ENCODE peak calls at places on chromosomes 12 and 14, in four cellular contexts. C is GM12878, T is suprapubic skin, X is sigmoid colon. H is an unnamed sample.

GRCh38 chr14:37082431-37082830 is 90.0 kb downstream of the SLC25A21 start:
- DNase-seq in X (no peak), C (no peak), T (no peak), H (no peak)

GRCh38 chr12:117063162-117063911 is 35.9 kb downstream of the TESC start:
- DNase-seq in X (no peak), C (peak; percentile 55), T (no peak), H (peak; percentile 48)

GRCh38 chr12:116864371-116865160 is 16.7 kb downstream of the HRK start:
- DNase-seq in C (no peak), T (no peak), X (no peak), H (no peak)

GRCh38 chr14:102523200-102524025 is 13.8 kb upstream of the ANKRD9 start:
- DNase-seq in T (no peak), X (no peak), C (no peak), H (no peak)

GRCh38 chr14:91368681-91369416 is 48.8 kb downstream of the CCDC88C start:
- DNase-seq in T (no peak), X (no peak), C (no peak), H (no peak)

GRCh38 chr12:1716911-1717310 is 26.0 kb downstream of the ADIPOR2 start:
- DNase-seq in C (no peak), X (no peak), T (no peak), H (no peak)

GRCh38 chr12:83077037-83077436 is 390.3 kb downstream of the TMTC2 start:
- DNase-seq in T (no peak), C (no peak), X (no peak), H (no peak)

GRCh38 chr14:24058260-24058950 is 6.6 kb downstream of the CARMIL3 start:
- DNase-seq in X (peak; percentile 83), T (no peak), C (no peak), H (no peak)

GRCh38 chr12:96061864-96062453 is 26.6 kb upstream of the LTA4H start:
- DNase-seq in C (peak; percentile 79), T (peak; percentile 76), X (peak; percentile 81), H (no peak)

GRCh38 chr14:78970677-78971076 is 800.5 kb downstream of the NRXN3 start:
- DNase-seq in T (no peak), C (no peak), X (no peak), H (no peak)

GRCh38 chr12:31896514-31897039 is 62.6 kb upstream of the RESF1 start:
- DNase-seq in X (no peak), T (no peak), C (peak; percentile 99), H (no peak)

GRCh38 chr12:58346032-58346632 is 404.8 kb downstream of the ATP23 start:
- DNase-seq in X (no peak), T (no peak), C (no peak), H (no peak)

GRCh38 chr14:44866322-44866721 is 95.4 kb downstream of the KLHL28 start:
- DNase-seq in X (no peak), T (no peak), C (no peak), H (no peak)

GRCh38 chr12:114186241-114187002 is 219.5 kb downstream of the TBX5 start:
- DNase-seq in T (no peak), X (no peak), C (no peak), H (no peak)

GRCh38 chr12:93742086-93742934 is 65.1 kb downstream of the CRADD start:
- DNase-seq in X (peak; percentile 82), C (no peak), T (peak; percentile 74), H (peak; percentile 94)

GRCh38 chr14:87888136-87888999 is 104.6 kb downstream of the GALC start:
- DNase-seq in X (no peak), T (no peak), C (no peak), H (no peak)

GRCh38 chr14:35386673-35387125 is 17.9 kb downstream of the NFKBIA start:
- DNase-seq in C (no peak), T (no peak), X (no peak), H (no peak)

GRCh38 chr12:121804417-121805111 is 755 bp downstream of the SETD1B start:
- DNase-seq in X (peak; percentile 74), T (peak; percentile 76), C (no peak), H (no peak)

GRCh38 chr14:105300542-105301102 is at the start of gene BRF1:
- DNase-seq in X (peak; percentile 97), C (no peak), T (peak; percentile 97), H (peak; percentile 99)

GRCh38 chr12:55696796-55697462 is 10.8 kb downstream of the ITGA7 start:
- DNase-seq in C (no peak), T (peak; percentile 46), X (peak; percentile 57), H (peak; percentile 52)

GRCh38 chr12:76032043-76032981 is 736 bp upstream of the PHLDA1 start:
- DNase-seq in C (peak; percentile 34), X (peak; percentile 80), T (no peak), H (peak; percentile 44)

GRCh38 chr14:33686856-33687255 is 264.0 kb downstream of the EGLN3 start:
- DNase-seq in C (no peak), T (no peak), X (no peak), H (no peak)

GRCh38 chr14:61468063-61468825 is 146.9 kb downstream of the PRKCH start:
- DNase-seq in X (no peak), T (no peak), C (no peak), H (no peak)

GRCh38 chr14:61463664-61464063 is 142.3 kb downstream of the PRKCH start:
- DNase-seq in C (no peak), X (no peak), T (no peak), H (no peak)

GRCh38 chr14:61466905-61467280 is 145.5 kb downstream of the PRKCH start:
- DNase-seq in X (no peak), C (no peak), T (no peak), H (no peak)

GRCh38 chr14:61467281-61467680 is 145.9 kb downstream of the PRKCH start:
- DNase-seq in C (no peak), X (no peak), T (no peak), H (no peak)

DNA sequence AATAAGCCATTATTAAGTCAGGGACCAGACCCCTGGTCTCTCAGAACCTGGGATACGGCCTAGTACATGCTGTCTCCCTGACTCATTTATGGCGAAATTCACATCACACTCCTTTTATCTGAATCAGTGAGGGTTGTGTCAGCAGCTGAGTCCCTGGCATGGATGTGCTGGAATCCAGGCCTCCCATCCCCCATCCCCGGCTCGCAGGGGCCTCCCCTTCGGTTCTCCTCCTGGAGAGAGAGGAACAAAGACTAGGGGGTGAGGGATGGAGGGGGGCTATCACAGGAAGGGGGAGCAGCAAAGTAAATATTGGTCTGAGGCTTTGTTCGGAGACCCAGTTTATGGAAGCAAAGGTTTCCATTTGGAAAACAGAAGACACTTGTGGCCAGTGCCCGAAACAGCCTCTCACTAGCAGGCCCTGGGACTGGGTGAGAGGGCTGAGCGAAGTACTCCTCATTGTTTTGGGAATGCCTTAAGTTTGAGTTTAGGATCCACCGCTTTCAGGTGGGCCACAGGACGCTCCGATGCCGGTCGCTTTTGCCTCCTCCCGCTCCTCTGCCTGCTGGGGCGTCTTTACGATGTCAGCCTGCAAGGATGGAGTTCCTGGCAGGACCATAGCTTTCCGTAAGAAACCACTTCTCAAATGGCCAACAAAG is 145.0 kb downstream of the PRKCH start:
- DNase-seq in X (peak; percentile 80), C (no peak), T (no peak), H (peak; percentile 55)
- TF ChIP-seq POLR2AphosphoS5 in X (peak; percentile 83), C (no peak), T (no peak), H (peak; percentile 92)

GRCh38 chr14:61620130-61620946 is 75.0 kb upstream of the HIF1A start:
- DNase-seq in T (no peak), C (peak; percentile 35), X (no peak), H (no peak)
- TF ChIP-seq EP300 in T (no peak), C (peak; percentile 55), X (no peak), H (no peak)

GRCh38 chr12:52899338-52900035 is 5.4 kb downstream of the KRT8 start:
- DNase-seq in C (no peak), X (no peak), T (no peak), H (no peak)
- TF ChIP-seq POLR2AphosphoS5 in C (no peak), X (no peak), T (no peak), H (no peak)

GRCh38 chr12:89951694-89952060 is 243.0 kb upstream of the ATP2B1 start:
- DNase-seq in X (no peak), T (no peak), C (no peak), H (no peak)

GRCh38 chr12:89949457-89950195 is 241.0 kb upstream of the ATP2B1 start:
- DNase-seq in C (peak; percentile 83), T (no peak), X (no peak), H (no peak)

GRCh38 chr12:89948266-89949175 is 239.9 kb upstream of the ATP2B1 start:
- DNase-seq in C (no peak), T (no peak), X (no peak), H (no peak)

GRCh38 chr12:89950421-89950820 is 241.8 kb upstream of the ATP2B1 start:
- DNase-seq in T (no peak), X (no peak), C (no peak), H (no peak)

GRCh38 chr12:89951050-89951693 is 242.5 kb upstream of the ATP2B1 start:
- DNase-seq in C (no peak), X (no peak), T (no peak), H (no peak)
- TF ChIP-seq EP300 in C (no peak), X (no peak), T (no peak), H (no peak)

GRCh38 chr12:47863467-47863866 is 41.3 kb downstream of the VDR start:
- DNase-seq in C (no peak), T (peak; percentile 70), X (no peak), H (no peak)
- TF ChIP-seq POLR2AphosphoS5 in C (no peak), T (no peak), X (no peak), H (no peak)

GRCh38 chr12:27521066-27521465 is 2.9 kb upstream of the PPFIBP1 start:
- DNase-seq in X (peak; percentile 81), C (no peak), T (no peak), H (no peak)
- TF ChIP-seq EP300 in X (no peak), C (no peak), T (no peak), H (no peak)

GRCh38 chr12:7060353-7060954 is at the start of gene C1S:
- DNase-seq in C (no peak), X (peak; percentile 95), T (peak; percentile 81), H (peak; percentile 80)
- TF ChIP-seq POLR2AphosphoS5 in C (no peak), X (peak; percentile 89), T (peak; percentile 97), H (no peak)

DNA sequence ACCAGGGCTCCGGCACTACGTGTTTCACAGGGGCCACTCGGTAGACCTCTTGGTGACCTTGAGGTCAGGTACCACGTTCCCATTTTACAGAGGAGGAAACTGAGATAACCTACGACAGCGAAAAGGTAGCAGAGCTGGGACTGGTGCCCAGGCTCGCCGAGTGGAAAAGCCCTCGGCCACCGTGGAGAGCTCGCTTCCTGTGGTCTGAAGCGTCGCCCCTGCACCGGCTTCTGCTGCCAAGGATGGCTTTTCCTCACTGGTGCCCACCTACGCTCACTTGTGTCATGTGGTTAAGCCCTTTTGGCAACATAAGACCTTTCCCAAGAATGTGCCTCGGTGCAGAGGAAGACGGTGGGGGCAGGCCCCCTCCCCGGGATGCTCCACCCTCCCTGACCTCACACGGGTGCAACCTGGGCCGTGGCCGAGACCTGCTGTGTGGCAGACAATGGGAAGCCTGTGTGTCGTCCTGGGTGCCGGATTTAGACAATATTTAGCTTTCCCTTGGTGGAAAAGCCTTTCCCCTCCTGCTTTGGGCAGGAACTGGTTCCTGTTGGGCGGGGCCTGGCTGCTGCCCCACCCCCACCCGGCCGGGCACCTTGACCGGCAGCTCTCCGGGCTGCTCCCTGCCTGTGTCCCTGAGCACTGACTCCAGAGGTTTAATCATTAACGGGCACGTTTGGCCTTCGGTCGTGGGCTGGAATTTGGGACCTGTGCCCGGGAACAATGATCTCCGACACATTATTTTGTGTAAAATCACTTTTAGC is 32.4 kb upstream of the PPP1R13B start:
- DNase-seq in X (no peak), T (peak; percentile 64), C (no peak), H (peak; percentile 93)
- TF ChIP-seq EP300 in X (no peak), T (no peak), C (no peak), H (no peak)

GRCh38 chr14:21437063-21437901 is 18.6 kb downstream of the CHD8 start:
- DNase-seq in C (peak; percentile 94), X (peak; percentile 98), T (peak; percentile 99), H (peak; percentile 98)
- TF ChIP-seq POLR2AphosphoS5 in C (peak; percentile 91), X (peak; percentile 82), T (peak; percentile 73), H (peak; percentile 86)

H was measured in upper lobe of left lung.